ENCODE peak calls at places on chromosomes 2 and 18, in seven cellular contexts. Y, B, D, V, Q, P and W are unnamed samples.

GRCh38 chr2:132974477-132975050 is 304.6 kb upstream of the LYPD1 start:
- DNase-seq in Y (no peak), B (no peak), D (peak), V (no peak), Q (no peak), P (no peak), W (no peak)

GRCh38 chr2:715038-715437 is 37.8 kb upstream of the TMEM18 start:
- DNase-seq in Y (no peak), B (no peak), D (no peak), V (no peak), Q (no peak), P (no peak), W (no peak)

GRCh38 chr2:171478345-171478744 is 43.9 kb upstream of the CYBRD1 start:
- DNase-seq in Y (peak), B (peak), D (no peak), V (no peak), Q (peak), P (no peak), W (peak)

GRCh38 chr2:55311444-55311870 is 42.4 kb upstream of the MTIF2 start:
- DNase-seq in Y (peak), B (peak), D (no peak), V (no peak), Q (peak), P (no peak), W (peak)

GRCh38 chr18:7619676-7620075 is 52.6 kb downstream of the PTPRM start:
- DNase-seq in Y (no peak), B (no peak), D (no peak), V (no peak), Q (peak), P (no peak), W (no peak)

GRCh38 chr2:97764559-97765263 is 51.3 kb downstream of the ZAP70 start:
- DNase-seq in Y (no peak), B (no peak), D (no peak), V (no peak), Q (no peak), P (no peak), W (no peak)

GRCh38 chr2:141151611-141152286 is 979.1 kb downstream of the LRP1B start:
- DNase-seq in Y (no peak), B (no peak), D (no peak), V (no peak), Q (no peak), P (no peak), W (no peak)

GRCh38 chr2:240815761-240816583 is 4.0 kb downstream of the KIF1A start:
- DNase-seq in Y (no peak), B (no peak), D (no peak), V (no peak), Q (no peak), P (no peak), W (no peak)

GRCh38 chr2:56185582-56186046 is 1.8 kb downstream of the CCDC85A start:
- DNase-seq in Y (no peak), B (no peak), D (no peak), V (no peak), Q (peak), P (no peak), W (peak)

GRCh38 chr2:16188256-16188890 is 248.0 kb downstream of the MYCN start:
- DNase-seq in Y (no peak), B (no peak), D (no peak), V (no peak), Q (no peak), P (no peak), W (no peak)

GRCh38 chr2:29650634-29651097 is 270.7 kb downstream of the ALK start:
- DNase-seq in Y (no peak), B (no peak), D (no peak), V (no peak), Q (peak), P (no peak), W (no peak)

GRCh38 chr2:240435457-240435954 is at the start of gene GPC1:
- DNase-seq in Y (peak), B (no peak), D (no peak), V (peak), Q (peak), P (no peak), W (peak)

GRCh38 chr2:166163775-166164174 is 36.0 kb upstream of the SCN1A start:
- DNase-seq in Y (no peak), B (no peak), D (no peak), V (no peak), Q (no peak), P (no peak), W (no peak)

GRCh38 chr18:22044474-22045220 is 124.7 kb upstream of the GATA6 start:
- DNase-seq in Y (no peak), B (no peak), D (no peak), V (peak), Q (no peak), P (no peak), W (no peak)

GRCh38 chr2:107607054-107607453 is 219.6 kb upstream of the RGPD4 start:
- DNase-seq in Y (no peak), B (no peak), D (no peak), V (no peak), Q (no peak), P (no peak), W (no peak)

GRCh38 chr18:34121157-34121807 is 103.4 kb downstream of the NOL4 start:
- DNase-seq in Y (peak), B (no peak), D (no peak), V (no peak), Q (peak), P (no peak), W (peak)

GRCh38 chr2:96354492-96354891 is 18.9 kb downstream of the NCAPH start:
- DNase-seq in Y (no peak), B (no peak), D (no peak), V (no peak), Q (no peak), P (no peak), W (no peak)

GRCh38 chr2:144517825-144518699 is 1.9 kb downstream of the ZEB2 start:
- DNase-seq in Y (peak), B (no peak), D (no peak), V (no peak), Q (peak), P (no peak), W (peak)

GRCh38 chr2:110770696-110771425 is 38.5 kb downstream of the ACOXL start:
- DNase-seq in Y (peak), B (no peak), D (no peak), V (no peak), Q (peak), P (no peak), W (peak)

GRCh38 chr2:172736419-172737174 is 952 bp downstream of the RAPGEF4 start:
- DNase-seq in Y (no peak), B (no peak), D (no peak), V (no peak), Q (no peak), P (no peak), W (no peak)

DNA sequence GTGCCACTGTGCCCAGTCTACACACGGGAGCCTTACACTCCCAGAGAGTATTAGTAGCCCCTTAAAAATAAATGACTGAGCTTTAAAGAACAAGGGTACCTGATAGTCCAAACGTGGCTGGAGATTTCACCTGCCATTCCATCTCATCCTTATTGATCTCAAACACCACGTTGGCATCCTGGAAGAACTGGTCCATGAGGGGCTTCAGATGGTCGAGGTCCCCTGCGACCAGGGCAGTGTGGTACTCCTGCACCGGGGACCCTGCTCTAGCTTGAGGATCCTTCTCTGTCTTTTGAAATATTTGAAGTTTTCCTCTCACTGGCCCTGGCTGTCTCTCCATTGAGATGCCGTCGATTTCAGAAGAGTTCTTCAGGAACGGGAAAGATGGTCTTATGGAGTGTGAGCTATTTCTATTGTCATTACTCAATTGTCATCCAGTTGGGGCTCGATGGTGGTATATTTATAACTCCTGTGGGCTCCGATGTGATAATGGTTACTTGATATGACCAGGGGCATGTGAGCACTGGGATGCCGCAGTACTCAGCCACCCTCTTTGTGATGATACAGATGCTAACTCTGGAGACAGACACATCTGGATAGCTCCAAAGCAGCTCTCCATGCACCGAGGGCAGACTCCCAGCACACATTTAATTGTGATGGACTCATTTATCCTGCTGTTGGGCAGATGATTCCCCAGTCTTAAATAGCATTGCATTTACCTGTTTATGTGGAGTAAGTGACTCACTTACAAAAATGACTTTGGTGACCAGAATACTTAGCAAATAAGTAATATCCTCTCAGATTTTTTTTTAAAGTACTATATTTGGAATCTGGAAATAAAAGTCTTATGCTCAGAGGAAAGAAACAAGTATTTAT is 22.8 kb downstream of the ASB18 start:
- DNase-seq in Y (no peak), B (no peak), D (no peak), V (no peak), Q (no peak), P (no peak), W (no peak)
- H3K4me3 ChIP-seq in Y (no peak), B (no peak), D (no peak), V (no peak), Q (no peak), P (no peak), W (no peak)

GRCh38 chr2:233638836-233639235 is 2.6 kb downstream of the UGT1A10 start:
- DNase-seq in Y (no peak), B (no peak), D (no peak), V (no peak), Q (no peak), P (no peak), W (no peak)
- TF ChIP-seq CTCF in Y (no peak), B (no peak), D (no peak), V (no peak), Q (no peak), P (no peak), W (no peak)

GRCh38 chr2:130837175-130837810 is 579 bp downstream of the ARHGEF4 start:
- DNase-seq in Y (no peak), B (no peak), D (no peak), V (peak), Q (no peak), P (no peak), W (no peak)

GRCh38 chr2:130836501-130837174 is at the start of gene ARHGEF4:
- DNase-seq in Y (no peak), B (no peak), D (no peak), V (peak), Q (no peak), P (no peak), W (no peak)

GRCh38 chr2:130835766-130836015 is 1.0 kb upstream of the ARHGEF4 start:
- DNase-seq in Y (no peak), B (no peak), D (no peak), V (no peak), Q (no peak), P (no peak), W (no peak)

GRCh38 chr2:130839011-130839780 is 2.5 kb downstream of the ARHGEF4 start:
- DNase-seq in Y (no peak), B (no peak), D (no peak), V (no peak), Q (no peak), P (no peak), W (no peak)

DNA sequence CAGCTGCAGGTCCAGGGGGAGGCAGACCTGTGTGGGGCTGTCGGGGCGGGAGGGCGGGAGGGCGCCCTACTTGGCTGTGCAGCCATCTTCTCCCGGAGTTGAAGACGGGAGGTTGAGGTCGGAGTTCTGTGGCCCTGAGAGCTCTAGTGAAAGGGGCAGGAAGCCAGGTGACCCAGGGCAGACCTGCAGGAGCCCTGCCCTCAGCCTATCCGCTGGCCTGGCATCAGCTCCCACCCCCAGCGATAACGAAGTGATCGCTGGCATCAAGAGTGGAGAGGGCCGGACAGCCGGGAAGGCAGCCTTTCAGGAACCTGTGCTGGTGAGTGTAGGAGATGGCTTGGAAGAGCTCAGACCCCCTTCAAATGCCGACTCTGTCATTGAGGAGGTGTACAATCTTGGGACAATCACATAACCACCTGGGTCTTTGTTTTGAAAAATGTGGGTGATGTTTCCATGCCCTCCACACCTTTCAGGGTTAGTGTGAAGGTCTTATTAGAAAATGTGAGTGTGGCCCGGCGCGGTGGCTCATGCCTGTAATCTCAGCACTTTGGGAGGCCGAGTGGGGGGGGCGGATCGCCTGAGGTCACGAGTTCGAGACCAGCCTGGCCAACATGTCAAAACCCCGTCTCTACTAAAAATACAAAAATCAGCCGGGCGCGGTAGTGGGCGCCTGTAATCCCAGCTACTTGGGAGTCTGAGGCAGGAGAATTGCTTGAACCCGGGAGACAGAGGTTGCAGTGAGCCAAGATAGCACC is 1.3 kb downstream of the ARHGEF4 start:
- DNase-seq in Y (no peak), B (no peak), D (no peak), V (peak), Q (no peak), P (no peak), W (no peak)
- H3K4me3 ChIP-seq in Y (no peak), B (no peak), D (no peak), V (peak), Q (no peak), P (no peak), W (no peak)

DNA sequence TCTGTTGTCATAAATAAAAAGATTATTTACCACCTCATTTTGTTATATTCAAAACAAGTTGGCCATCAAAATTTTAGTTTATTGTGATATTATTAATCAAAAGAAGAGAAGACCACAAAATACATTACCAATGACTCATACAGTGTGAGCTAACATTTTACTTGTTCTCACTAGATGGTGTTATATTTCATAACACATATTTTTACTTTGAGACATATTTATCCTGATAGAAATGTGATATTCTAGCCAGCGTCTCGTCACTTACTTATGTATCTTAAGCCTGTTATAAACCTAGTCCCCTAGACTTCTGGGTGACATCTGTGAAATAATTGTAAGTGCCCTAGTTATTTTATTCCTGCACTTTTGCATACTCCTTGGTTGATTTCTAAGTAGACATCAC is 263.2 kb downstream of the CDH7 start:
- DNase-seq in Y (no peak), B (no peak), D (no peak), V (no peak), Q (no peak), P (no peak), W (peak)
- TF ChIP-seq CTCF in Y (no peak), B (no peak), D (no peak), V (no peak), Q (no peak), P (no peak), W (no peak)